ENCODE peak calls at places on chromosomes 5 and 9, in five cellular contexts. S, J, V, W and F are unnamed samples.

GRCh38 chr9:129322022-129322621 is 144.1 kb upstream of the IER5L start:
- DNase-seq in S (no peak), J (peak), V (no peak), W (no peak), F (no peak)

GRCh38 chr9:16052146-16052545 is 499.3 kb downstream of the CCDC171 start:
- DNase-seq in S (no peak), J (no peak), V (no peak), W (no peak), F (no peak)

GRCh38 chr5:2153808-2154207 is 271.1 kb upstream of the IRX4 start:
- DNase-seq in S (no peak), J (no peak), V (no peak), W (no peak), F (no peak)

GRCh38 chr5:6780802-6781391 is 67.7 kb downstream of the TENT4A start:
- DNase-seq in S (no peak), J (no peak), V (no peak), W (no peak), F (no peak)

GRCh38 chr5:111472579-111472978 is 39.8 kb downstream of the STARD4 start:
- DNase-seq in S (no peak), J (no peak), V (no peak), W (no peak), F (no peak)

GRCh38 chr5:39256472-39256871 is 37.1 kb upstream of the FYB1 start:
- DNase-seq in S (no peak), J (no peak), V (no peak), W (no peak), F (no peak)

GRCh38 chr5:125113328-125113727 is 366.9 kb upstream of the ZNF608 start:
- DNase-seq in S (no peak), J (no peak), V (no peak), W (no peak), F (no peak)

GRCh38 chr5:112159435-112159834 is 259.6 kb downstream of the EPB41L4A start:
- DNase-seq in S (no peak), J (no peak), V (peak), W (no peak), F (no peak)

GRCh38 chr9:650362-650761 is 191.1 kb upstream of the DMRT1 start:
- DNase-seq in S (no peak), J (no peak), V (peak), W (no peak), F (no peak)

GRCh38 chr5:79694183-79694582 is 4.5 kb downstream of the CMYA5 start:
- DNase-seq in S (no peak), J (no peak), V (no peak), W (no peak), F (no peak)

GRCh38 chr5:159645194-159645846 is 271.0 kb upstream of the ADRA1B start:
- DNase-seq in S (no peak), J (no peak), V (no peak), W (no peak), F (no peak)

GRCh38 chr9:133210202-133210532 is 1.1 kb upstream of the OBP2B start:
- DNase-seq in S (no peak), J (peak), V (no peak), W (peak), F (no peak)

GRCh38 chr5:57448751-57449150 is 33.9 kb downstream of the ACTBL2 start:
- DNase-seq in S (no peak), J (no peak), V (no peak), W (no peak), F (no peak)

GRCh38 chr9:92332577-92333287 is 7.0 kb downstream of the CENPP start:
- DNase-seq in S (no peak), J (no peak), V (no peak), W (no peak), F (no peak)

GRCh38 chr9:127730262-127730661 is 4.8 kb downstream of the TOR2A start:
- DNase-seq in S (no peak), J (no peak), V (no peak), W (no peak), F (no peak)

GRCh38 chr5:36739751-36740221 is 133.4 kb downstream of the SLC1A3 start:
- DNase-seq in S (peak), J (peak), V (peak), W (peak), F (peak)

DNA sequence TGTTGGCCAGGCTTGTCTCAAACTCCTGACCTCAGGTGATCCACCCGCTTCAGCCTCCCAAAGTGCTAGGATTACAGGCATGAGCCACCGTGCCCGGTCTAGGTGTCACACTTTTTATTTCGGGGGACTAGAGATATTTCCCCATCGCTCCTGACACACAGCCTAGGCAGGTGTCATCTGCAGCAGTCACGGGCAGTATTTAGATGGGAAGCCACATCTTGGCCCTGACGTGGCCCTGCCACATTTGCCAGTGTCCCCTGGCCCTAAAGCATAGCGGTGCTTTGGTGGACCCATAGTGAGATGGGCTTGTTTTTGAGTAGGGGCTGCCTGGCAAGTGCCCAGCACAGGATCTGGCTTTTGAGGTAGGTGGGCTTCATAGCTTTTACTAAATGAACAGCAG is 45.0 kb upstream of the LRRTM2 start:
- DNase-seq in S (no peak), J (no peak), V (no peak), W (no peak), F (no peak)
- TF ChIP-seq CTCF in S (no peak), J (no peak), V (no peak), W (no peak), F (no peak)

DNA sequence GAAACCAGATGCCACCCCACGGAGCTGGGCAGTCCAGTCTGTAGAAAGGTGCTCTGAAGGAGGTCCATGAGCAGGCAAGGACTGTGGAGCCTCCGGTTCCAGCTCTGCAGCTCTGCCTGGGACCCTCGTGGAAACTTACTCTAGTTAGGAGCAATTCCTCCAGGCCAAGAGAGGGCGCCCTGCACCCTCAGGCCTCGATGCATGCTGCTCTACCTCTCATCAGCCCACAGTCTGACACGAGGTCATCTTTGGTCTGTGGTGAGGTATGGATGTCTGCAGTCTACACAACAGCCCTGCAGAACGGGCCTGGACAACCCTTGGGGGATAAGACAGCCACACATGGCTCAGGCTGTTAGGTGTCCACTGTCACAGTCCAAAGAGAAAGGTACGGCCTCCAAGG is 50.6 kb upstream of the UBTD2 start:
- DNase-seq in S (no peak), J (no peak), V (no peak), W (no peak), F (no peak)
- TF ChIP-seq CTCF in S (no peak), J (peak), V (no peak), W (no peak), F (no peak)

DNA sequence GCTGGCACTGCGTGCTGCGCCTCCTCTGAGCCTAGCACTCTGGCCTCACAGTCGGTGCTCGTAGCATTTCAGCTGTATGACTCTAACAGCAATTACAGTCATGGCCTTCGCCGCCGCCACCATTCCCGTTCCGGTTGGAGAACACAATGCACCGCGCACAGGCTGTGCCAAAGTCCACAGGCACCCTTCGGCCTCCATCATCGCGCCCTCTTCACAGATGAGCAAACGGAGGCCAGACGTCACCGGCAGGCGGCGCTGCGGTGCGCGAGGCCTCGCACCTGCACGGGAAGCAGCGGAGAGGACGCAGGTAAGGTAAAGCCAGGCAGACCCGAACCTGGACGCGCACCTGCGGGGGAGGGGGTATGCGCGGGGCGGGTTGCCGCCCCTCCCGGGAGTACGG is 128.9 kb downstream of the BARX1 start:
- DNase-seq in S (peak), J (peak), V (no peak), W (no peak), F (no peak)
- TF ChIP-seq CTCF in S (peak), J (peak), V (peak), W (no peak), F (no peak)

DNA sequence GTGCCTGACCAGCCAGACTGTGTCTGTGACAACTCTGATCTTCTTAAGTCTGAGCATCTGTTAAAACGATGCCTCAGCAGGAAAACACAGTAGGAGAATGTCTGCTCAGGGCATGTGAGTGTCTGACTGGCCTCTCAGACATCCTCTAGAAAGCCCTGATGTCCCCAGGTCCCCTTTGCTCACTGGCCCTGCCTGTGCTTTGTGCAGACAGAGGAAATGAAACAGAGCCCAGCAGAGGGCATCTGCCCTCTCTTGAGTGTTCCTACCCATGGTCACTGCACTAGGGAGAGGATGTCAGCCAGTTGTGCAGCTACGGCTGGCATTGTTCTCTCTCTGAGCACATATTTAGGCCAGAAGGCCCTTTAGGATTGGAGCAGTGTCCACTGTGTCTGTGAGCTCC is 56.9 kb downstream of the TRPC7 start:
- DNase-seq in S (no peak), J (no peak), V (peak), W (no peak), F (no peak)
- TF ChIP-seq CTCF in S (no peak), J (no peak), V (peak), W (no peak), F (no peak)